ENCODE peak calls at places on chromosome 12, in nine cellular contexts. A, N, M, Y, B, H, E, X and V are unnamed samples.

GRCh38 chr12:122421263-122421814 is 1.1 kb downstream of the CLIP1 start:
- DNase-seq in E (peak), B (no peak), H (no peak), A (peak), N (peak), M (peak), X (no peak), Y (peak), V (peak)

GRCh38 chr12:28127455-28127854 is 62.8 kb upstream of the CCDC91 start:
- DNase-seq in H (no peak), N (no peak), E (no peak), M (no peak), X (no peak), B (no peak), Y (no peak), A (no peak), V (no peak)

GRCh38 chr12:109999983-110000505 is 814 bp downstream of the ANKRD13A start:
- DNase-seq in A (peak), Y (peak), N (no peak), H (no peak), E (peak), X (no peak), M (peak), B (no peak), V (no peak)

GRCh38 chr12:86914716-86915115 is 658.5 kb upstream of the MGAT4C start:
- DNase-seq in Y (no peak), A (no peak), X (no peak), N (no peak), E (no peak), B (peak), H (no peak), M (peak), V (no peak)

GRCh38 chr12:132397934-132398385 is 68.6 kb upstream of the GALNT9 start:
- DNase-seq in B (no peak), E (no peak), M (no peak), H (no peak), A (no peak), Y (no peak), X (no peak), N (no peak), V (no peak)

GRCh38 chr12:105852958-105853357 is 285.8 kb downstream of the NUAK1 start:
- DNase-seq in E (no peak), M (peak), N (peak), H (no peak), Y (no peak), X (no peak), B (no peak), A (no peak), V (no peak)

GRCh38 chr12:115791331-115791730 is 486.2 kb downstream of the MED13L start:
- DNase-seq in A (no peak), Y (no peak), B (no peak), X (no peak), N (peak), H (no peak), E (no peak), M (no peak), V (no peak)

GRCh38 chr12:129160282-129160681 is 307.0 kb downstream of the GLT1D1 start:
- DNase-seq in A (no peak), E (no peak), N (no peak), H (no peak), X (no peak), Y (no peak), M (no peak), B (no peak), V (no peak)

GRCh38 chr12:65977384-65977783 is 153.1 kb downstream of the HMGA2 start:
- DNase-seq in H (no peak), X (no peak), E (no peak), A (no peak), M (no peak), Y (no peak), N (no peak), B (no peak), V (no peak)

GRCh38 chr12:6582196-6582595 is 14.1 kb upstream of the NOP2 start:
- DNase-seq in A (no peak), M (no peak), B (no peak), Y (no peak), H (no peak), N (no peak), E (no peak), X (no peak), V (no peak)

GRCh38 chr12:47094804-47095203 is 15.0 kb upstream of the AMIGO2 start:
- DNase-seq in B (no peak), E (no peak), N (no peak), H (no peak), A (no peak), X (no peak), Y (no peak), M (no peak), V (no peak)

GRCh38 chr12:92977326-92977725 is 48.2 kb upstream of the EEA1 start:
- DNase-seq in A (no peak), Y (no peak), E (peak), X (peak), N (no peak), B (no peak), M (peak), H (no peak), V (no peak)

GRCh38 chr12:65308001-65308400 is 29.5 kb downstream of the MSRB3 start:
- DNase-seq in X (no peak), E (no peak), Y (no peak), N (no peak), H (no peak), M (peak), A (no peak), B (no peak), V (no peak)

GRCh38 chr12:4214912-4215861 is 58.4 kb upstream of the CCND2 start:
- DNase-seq in E (peak), A (peak), B (peak), M (peak), Y (peak), H (peak), X (peak), N (peak), V (no peak)

GRCh38 chr12:111409403-111410228 is 3.9 kb downstream of the SH2B3 start:
- DNase-seq in N (peak), A (peak), M (peak), H (peak), E (peak), B (peak), X (peak), Y (no peak), V (no peak)

GRCh38 chr12:132430838-132431826 is 58.8 kb upstream of the FBRSL1 start:
- DNase-seq in M (no peak), N (no peak), H (no peak), Y (no peak), X (no peak), E (no peak), A (no peak), B (no peak), V (no peak)

GRCh38 chr12:57586128-57586527 is 4.9 kb upstream of the PIP4K2C start:
- DNase-seq in X (no peak), N (no peak), B (no peak), H (no peak), E (no peak), A (no peak), Y (no peak), M (no peak), V (no peak)

GRCh38 chr12:95942106-95942531 is 295 bp downstream of the CCDC38 start:
- DNase-seq in M (peak), N (no peak), A (no peak), Y (no peak), E (no peak), X (no peak), H (no peak), B (no peak), V (peak)

GRCh38 chr12:64082866-64083268 is 139.2 kb downstream of the KICS2 start:
- DNase-seq in B (no peak), M (no peak), E (no peak), N (no peak), X (no peak), A (no peak), H (no peak), Y (no peak), V (no peak)

GRCh38 chr12:22904485-22904884 is 279.5 kb downstream of the ETNK1 start:
- DNase-seq in A (no peak), N (no peak), X (no peak), H (no peak), B (no peak), M (no peak), E (no peak), Y (no peak), V (no peak)

GRCh38 chr12:62291888-62292760 is 31.9 kb downstream of the USP15 start:
- DNase-seq in X (no peak), B (no peak), A (no peak), H (no peak), Y (no peak), E (peak), N (no peak), M (no peak), V (no peak)

GRCh38 chr12:27083861-27084271 is 1.5 kb upstream of the C12orf71 start:
- DNase-seq in A (no peak), M (peak), X (no peak), E (no peak), B (no peak), Y (no peak), H (no peak), N (no peak), V (no peak)

GRCh38 chr12:121454921-121455320 is 55.0 kb downstream of the RNF34 start:
- DNase-seq in H (no peak), Y (no peak), N (no peak), M (no peak), X (no peak), A (no peak), B (no peak), E (no peak), V (no peak)

GRCh38 chr12:108773798-108774788 is 42.8 kb upstream of the CORO1C start:
- DNase-seq in H (no peak), X (no peak), N (peak), A (peak), M (peak), Y (peak), E (no peak), B (no peak), V (no peak)

GRCh38 chr12:19130224-19131019 is 889 bp downstream of the PLEKHA5 start:
- DNase-seq in B (peak), M (peak), E (peak), H (peak), X (peak), A (peak), Y (peak), N (peak), V (peak)

GRCh38 chr12:102824218-102824835 is 92.7 kb downstream of the PAH start:
- DNase-seq in A (no peak), N (peak), X (no peak), H (no peak), B (peak), Y (no peak), M (peak), E (peak), V (no peak)

GRCh38 chr12:56197921-56198635 is 8.8 kb upstream of the SMARCC2 start:
- DNase-seq in A (no peak), X (no peak), E (no peak), Y (no peak), B (no peak), M (no peak), N (no peak), H (no peak), V (no peak)

GRCh38 chr12:20342111-20342510 is 26.2 kb upstream of the PDE3A start:
- DNase-seq in M (no peak), X (no peak), E (no peak), H (no peak), B (no peak), A (no peak), Y (no peak), N (no peak), V (no peak)

GRCh38 chr12:131391399-131391798 is 319.5 kb upstream of the SFSWAP start:
- DNase-seq in H (no peak), X (no peak), N (no peak), E (no peak), B (no peak), A (no peak), Y (no peak), M (no peak), V (no peak)

GRCh38 chr12:116539905-116540482 is 19.2 kb upstream of the MAP1LC3B2 start:
- DNase-seq in E (no peak), A (peak), N (no peak), Y (peak), H (no peak), X (no peak), B (no peak), M (peak), V (peak)

GRCh38 chr12:2613674-2614073 is 181.1 kb upstream of the FKBP4 start:
- DNase-seq in E (peak), Y (no peak), H (peak), A (peak), N (no peak), B (no peak), M (peak), X (no peak), V (no peak)

GRCh38 chr12:63276537-63277365 is 125.8 kb upstream of the AVPR1A start:
- DNase-seq in X (no peak), B (peak), E (peak), H (peak), M (peak), Y (peak), A (no peak), N (no peak), V (no peak)

GRCh38 chr12:54455760-54456469 is 17.5 kb downstream of the GTSF1 start:
- DNase-seq in M (no peak), N (no peak), E (no peak), X (no peak), H (no peak), A (no peak), Y (no peak), B (no peak), V (no peak)

GRCh38 chr12:44029194-44029593 is 193.3 kb downstream of the TMEM117 start:
- DNase-seq in E (no peak), N (no peak), M (no peak), H (no peak), X (no peak), Y (no peak), B (no peak), A (no peak), V (no peak)

GRCh38 chr12:1932264-1932777 is 13.9 kb upstream of the CACNA2D4 start:
- DNase-seq in H (no peak), E (no peak), N (peak), X (no peak), A (peak), Y (peak), M (peak), B (peak), V (no peak)

GRCh38 chr12:2893007-2893406 is 2.3 kb downstream of the TULP3 start:
- DNase-seq in E (no peak), N (no peak), H (no peak), B (no peak), Y (no peak), X (no peak), M (peak), A (peak), V (no peak)

GRCh38 chr12:45324391-45324790 is 108.5 kb downstream of the ANO6 start:
- DNase-seq in E (no peak), B (peak), H (no peak), M (no peak), X (no peak), N (no peak), A (no peak), Y (no peak), V (no peak)

GRCh38 chr12:100963381-100963780 is 168.8 kb downstream of the ANO4 start:
- DNase-seq in X (no peak), Y (no peak), H (no peak), E (no peak), N (no peak), A (no peak), M (peak), B (no peak), V (no peak)

GRCh38 chr12:12474931-12475485 is 87.7 kb downstream of the DUSP16 start:
- DNase-seq in A (no peak), E (peak), H (no peak), N (peak), B (peak), X (peak), M (peak), Y (no peak), V (no peak)

GRCh38 chr12:81216739-81217138 is 138.9 kb downstream of the ACSS3 start:
- DNase-seq in E (no peak), M (no peak), B (no peak), H (no peak), Y (no peak), A (no peak), X (no peak), N (no peak), V (no peak)